ENCODE peak calls at places on chromosomes 4 and X, in six cellular contexts. One of them, this sample, is unnamed.

GRCh38 chrX:101357166-101357795 is 8.7 kb upstream of the TIMM8A start:
- DNase-seq in GM23248: peak; percentile 24
- DNase-seq in bronchial epithelial cell: no peak
- DNase-seq in CD4-positive, CD25-positive, alpha-beta regulatory T cell: no peak
- DNase-seq in cardiac muscle cell: peak; percentile 17
- DNase-seq in fibroblast of lung: no peak
- DNase-seq in this sample: no peak

GRCh38 chrX:153708415-153708814 is 15.8 kb downstream of the BCAP31 start:
- DNase-seq in bronchial epithelial cell: peak; percentile 87
- DNase-seq in fibroblast of lung: peak; percentile 82
- DNase-seq in CD4-positive, CD25-positive, alpha-beta regulatory T cell: peak; percentile 50
- DNase-seq in cardiac muscle cell: peak; percentile 78
- DNase-seq in GM23248: peak; percentile 79
- DNase-seq in this sample: peak; percentile 56

GRCh38 chr4:6516762-6517161 is 44.3 kb upstream of the PPP2R2C start:
- DNase-seq in GM23248: no peak
- DNase-seq in CD4-positive, CD25-positive, alpha-beta regulatory T cell: no peak
- DNase-seq in bronchial epithelial cell: no peak
- DNase-seq in cardiac muscle cell: no peak
- DNase-seq in fibroblast of lung: no peak
- DNase-seq in this sample: no peak

GRCh38 chr4:169583563-169583962 is 28.8 kb downstream of the NEK1 start:
- DNase-seq in GM23248: peak; percentile 49
- DNase-seq in cardiac muscle cell: peak; percentile 32
- DNase-seq in fibroblast of lung: peak; percentile 13
- DNase-seq in bronchial epithelial cell: no peak
- DNase-seq in CD4-positive, CD25-positive, alpha-beta regulatory T cell: no peak
- DNase-seq in this sample: no peak

GRCh38 chrX:54352677-54353076 is 5.2 kb downstream of the WNK3 start:
- DNase-seq in CD4-positive, CD25-positive, alpha-beta regulatory T cell: no peak
- DNase-seq in fibroblast of lung: no peak
- DNase-seq in GM23248: no peak
- DNase-seq in cardiac muscle cell: no peak
- DNase-seq in bronchial epithelial cell: no peak
- DNase-seq in this sample: no peak

GRCh38 chr4:10455133-10455532 is 2.1 kb downstream of the ZNF518B start:
- DNase-seq in GM23248: no peak
- DNase-seq in fibroblast of lung: no peak
- DNase-seq in CD4-positive, CD25-positive, alpha-beta regulatory T cell: no peak
- DNase-seq in bronchial epithelial cell: no peak
- DNase-seq in cardiac muscle cell: no peak
- DNase-seq in this sample: no peak

GRCh38 chr4:100117749-100118148 is 72.5 kb downstream of the DDIT4L start:
- DNase-seq in bronchial epithelial cell: no peak
- DNase-seq in CD4-positive, CD25-positive, alpha-beta regulatory T cell: no peak
- DNase-seq in cardiac muscle cell: peak; percentile 15
- DNase-seq in fibroblast of lung: no peak
- DNase-seq in GM23248: no peak
- DNase-seq in this sample: no peak

GRCh38 chr4:138192113-138192512 is 50.0 kb downstream of the SLC7A11 start:
- DNase-seq in cardiac muscle cell: no peak
- DNase-seq in GM23248: peak; percentile 38
- DNase-seq in CD4-positive, CD25-positive, alpha-beta regulatory T cell: no peak
- DNase-seq in bronchial epithelial cell: peak; percentile 69
- DNase-seq in fibroblast of lung: peak; percentile 64
- DNase-seq in this sample: no peak

GRCh38 chrX:120775959-120776358 is 99.7 kb downstream of the CT47B1 start:
- DNase-seq in CD4-positive, CD25-positive, alpha-beta regulatory T cell: no peak
- DNase-seq in fibroblast of lung: no peak
- DNase-seq in cardiac muscle cell: no peak
- DNase-seq in GM23248: no peak
- DNase-seq in bronchial epithelial cell: no peak
- DNase-seq in this sample: no peak

GRCh38 chr4:56607926-56608325 is 73.2 kb downstream of the HOPX start:
- DNase-seq in cardiac muscle cell: no peak
- DNase-seq in CD4-positive, CD25-positive, alpha-beta regulatory T cell: no peak
- DNase-seq in GM23248: no peak
- DNase-seq in bronchial epithelial cell: no peak
- DNase-seq in fibroblast of lung: no peak
- DNase-seq in this sample: no peak

GRCh38 chr4:56606385-56606784 is 74.7 kb downstream of the HOPX start:
- DNase-seq in cardiac muscle cell: no peak
- DNase-seq in bronchial epithelial cell: no peak
- DNase-seq in GM23248: no peak
- DNase-seq in CD4-positive, CD25-positive, alpha-beta regulatory T cell: no peak
- DNase-seq in fibroblast of lung: no peak
- DNase-seq in this sample: no peak

DNA sequence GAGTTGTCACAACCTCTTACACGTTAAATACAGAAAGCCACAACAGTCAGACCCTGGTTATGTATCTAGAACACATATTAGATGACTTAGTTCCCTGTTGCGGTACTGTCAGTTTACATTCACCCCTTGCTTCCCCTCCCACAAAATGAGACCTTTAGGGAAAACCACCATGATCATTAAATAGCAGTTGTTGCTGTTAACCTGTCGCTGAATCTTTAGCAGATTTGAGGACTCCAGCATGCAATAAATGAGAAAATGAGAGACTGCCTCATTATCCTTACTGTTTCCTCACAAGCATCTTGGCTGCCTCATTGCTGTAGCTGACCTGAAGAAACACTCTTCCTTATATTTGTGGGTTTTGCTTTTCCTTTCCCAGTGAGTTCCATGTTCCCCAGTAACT is 77.8 kb downstream of the HOPX start:
- DNase-seq in CD4-positive, CD25-positive, alpha-beta regulatory T cell: no peak
- DNase-seq in GM23248: no peak
- DNase-seq in fibroblast of lung: no peak
- DNase-seq in bronchial epithelial cell: no peak
- DNase-seq in cardiac muscle cell: no peak
- DNase-seq in this sample: no peak
- H3K4me3 ChIP-seq in CD4-positive, CD25-positive, alpha-beta regulatory T cell: no peak overlapping the region
- H3K4me3 ChIP-seq in GM23248: no peak overlapping the region
- H3K4me3 ChIP-seq in fibroblast of lung: no peak overlapping the region
- H3K4me3 ChIP-seq in bronchial epithelial cell: no peak overlapping the region
- H3K4me3 ChIP-seq in cardiac muscle cell: no peak overlapping the region
- H3K4me3 ChIP-seq in this sample: no peak overlapping the region

DNA sequence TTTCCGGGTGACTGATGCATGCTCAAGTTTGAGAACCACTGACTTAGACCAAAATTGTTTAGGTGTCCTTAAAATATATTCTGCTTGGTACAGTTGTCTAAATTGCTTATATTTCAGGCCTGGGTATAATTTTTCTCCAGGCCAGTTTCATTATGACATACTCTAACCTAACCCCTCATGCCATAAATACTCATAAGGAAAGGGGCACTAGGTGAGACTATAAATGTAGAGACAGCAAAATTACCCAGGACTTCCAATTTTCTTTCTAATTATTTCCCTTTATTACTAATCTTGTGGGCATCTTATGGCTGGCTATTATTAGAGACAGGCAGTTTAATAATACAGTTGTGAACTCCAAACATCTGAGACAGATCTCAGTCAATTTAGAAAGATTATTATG is 150.2 kb downstream of the RRAGB start:
- DNase-seq in bronchial epithelial cell: no peak
- DNase-seq in CD4-positive, CD25-positive, alpha-beta regulatory T cell: no peak
- DNase-seq in cardiac muscle cell: no peak
- DNase-seq in fibroblast of lung: no peak
- DNase-seq in GM23248: no peak
- DNase-seq in this sample: no peak
- H3K27me3 ChIP-seq in bronchial epithelial cell: no peaks in the 10 kb centered on the region
- H3K27me3 ChIP-seq in CD4-positive, CD25-positive, alpha-beta regulatory T cell: no peaks in the 10 kb centered on the region
- H3K27me3 ChIP-seq in cardiac muscle cell: no peaks in the 10 kb centered on the region
- H3K27me3 ChIP-seq in fibroblast of lung: no peaks in the 10 kb centered on the region
- H3K27me3 ChIP-seq in GM23248: no peaks in the 10 kb centered on the region
- H3K27me3 ChIP-seq in this sample: no peaks in the 10 kb centered on the region

GRCh38 chr4:121769341-121769740 is 4.4 kb upstream of the SMIM43 start:
- DNase-seq in cardiac muscle cell: no peak
- DNase-seq in CD4-positive, CD25-positive, alpha-beta regulatory T cell: no peak
- DNase-seq in fibroblast of lung: no peak
- DNase-seq in GM23248: no peak
- DNase-seq in bronchial epithelial cell: peak; percentile 46
- DNase-seq in this sample: no peak

GRCh38 chr4:121764303-121764701 is 662 bp downstream of the SMIM43 start:
- DNase-seq in cardiac muscle cell: no peak
- DNase-seq in CD4-positive, CD25-positive, alpha-beta regulatory T cell: no peak
- DNase-seq in GM23248: no peak
- DNase-seq in bronchial epithelial cell: no peak
- DNase-seq in fibroblast of lung: no peak
- DNase-seq in this sample: no peak

GRCh38 chr4:121765368-121765705 is 373 bp upstream of the SMIM43 start:
- DNase-seq in GM23248: no peak
- DNase-seq in fibroblast of lung: no peak
- DNase-seq in CD4-positive, CD25-positive, alpha-beta regulatory T cell: no peak
- DNase-seq in bronchial epithelial cell: no peak
- DNase-seq in cardiac muscle cell: no peak
- DNase-seq in this sample: no peak

GRCh38 chr4:121765941-121766538 is 1.1 kb upstream of the SMIM43 start:
- DNase-seq in fibroblast of lung: no peak
- DNase-seq in CD4-positive, CD25-positive, alpha-beta regulatory T cell: no peak
- DNase-seq in bronchial epithelial cell: no peak
- DNase-seq in GM23248: no peak
- DNase-seq in cardiac muscle cell: no peak
- DNase-seq in this sample: no peak

GRCh38 chr4:121764702-121765367 is at the start of gene SMIM43:
- DNase-seq in fibroblast of lung: peak; percentile 29
- DNase-seq in GM23248: peak; percentile 51
- DNase-seq in cardiac muscle cell: peak; percentile 26
- DNase-seq in bronchial epithelial cell: no peak
- DNase-seq in CD4-positive, CD25-positive, alpha-beta regulatory T cell: no peak
- DNase-seq in this sample: no peak
- H3K4me3 ChIP-seq in fibroblast of lung: peak within 1 kb of the TSS; percentile 62
- H3K4me3 ChIP-seq in GM23248: peak within 1 kb of the TSS; percentile 75
- H3K4me3 ChIP-seq in cardiac muscle cell: peak within 1 kb of the TSS; percentile 41
- H3K4me3 ChIP-seq in bronchial epithelial cell: peak within 1 kb of the TSS; percentile 36
- H3K4me3 ChIP-seq in CD4-positive, CD25-positive, alpha-beta regulatory T cell: no peak within 1 kb of the TSS
- H3K4me3 ChIP-seq in this sample: no peak within 1 kb of the TSS

DNA sequence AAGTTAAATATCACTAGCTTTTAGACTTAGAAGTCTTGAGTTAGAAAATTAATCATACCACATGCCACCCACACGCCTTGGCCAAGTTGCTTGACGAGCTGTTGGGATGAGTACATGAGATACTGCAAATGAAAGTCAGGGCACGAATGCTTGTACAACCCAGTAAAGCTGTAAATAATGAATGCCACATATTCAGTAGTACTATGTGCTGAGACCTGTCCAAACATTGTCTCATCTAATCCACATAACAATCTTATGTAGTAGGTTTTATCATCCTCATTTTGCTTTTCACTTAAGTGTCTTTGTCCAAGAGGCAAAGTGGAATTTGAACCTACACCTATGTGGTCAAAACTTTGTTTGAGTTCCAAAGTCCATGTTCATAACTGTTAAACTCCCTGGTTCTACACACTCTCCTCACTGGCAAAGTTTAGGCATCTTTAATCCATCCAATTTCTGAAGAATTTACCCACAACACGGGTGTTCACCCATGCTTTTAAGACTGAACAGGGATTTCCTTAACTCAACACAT is 74.1 kb downstream of the LDB2 start:
- DNase-seq in CD4-positive, CD25-positive, alpha-beta regulatory T cell: no peak
- DNase-seq in GM23248: peak; percentile 64
- DNase-seq in bronchial epithelial cell: no peak
- DNase-seq in cardiac muscle cell: no peak
- DNase-seq in fibroblast of lung: peak; percentile 12
- DNase-seq in this sample: no peak
- H3K27me3 ChIP-seq in CD4-positive, CD25-positive, alpha-beta regulatory T cell: no peaks in the 10 kb centered on the region
- H3K27me3 ChIP-seq in GM23248: no peaks in the 10 kb centered on the region
- H3K27me3 ChIP-seq in bronchial epithelial cell: no peaks in the 10 kb centered on the region
- H3K27me3 ChIP-seq in cardiac muscle cell: no peaks in the 10 kb centered on the region
- H3K27me3 ChIP-seq in fibroblast of lung: no peaks in the 10 kb centered on the region
- H3K27me3 ChIP-seq in this sample: no peaks in the 10 kb centered on the region

GRCh38 chrX:18151661-18152060 is 69.0 kb downstream of the BEND2 start:
- DNase-seq in bronchial epithelial cell: no peak
- DNase-seq in cardiac muscle cell: no peak
- DNase-seq in GM23248: no peak
- DNase-seq in CD4-positive, CD25-positive, alpha-beta regulatory T cell: no peak
- DNase-seq in fibroblast of lung: no peak
- DNase-seq in this sample: no peak
- H3K4me3 ChIP-seq in bronchial epithelial cell: no peak overlapping the region
- H3K4me3 ChIP-seq in cardiac muscle cell: no peak overlapping the region
- H3K4me3 ChIP-seq in GM23248: no peak overlapping the region
- H3K4me3 ChIP-seq in CD4-positive, CD25-positive, alpha-beta regulatory T cell: no peak overlapping the region
- H3K4me3 ChIP-seq in fibroblast of lung: no peak overlapping the region
- H3K4me3 ChIP-seq in this sample: no peak overlapping the region

DNA sequence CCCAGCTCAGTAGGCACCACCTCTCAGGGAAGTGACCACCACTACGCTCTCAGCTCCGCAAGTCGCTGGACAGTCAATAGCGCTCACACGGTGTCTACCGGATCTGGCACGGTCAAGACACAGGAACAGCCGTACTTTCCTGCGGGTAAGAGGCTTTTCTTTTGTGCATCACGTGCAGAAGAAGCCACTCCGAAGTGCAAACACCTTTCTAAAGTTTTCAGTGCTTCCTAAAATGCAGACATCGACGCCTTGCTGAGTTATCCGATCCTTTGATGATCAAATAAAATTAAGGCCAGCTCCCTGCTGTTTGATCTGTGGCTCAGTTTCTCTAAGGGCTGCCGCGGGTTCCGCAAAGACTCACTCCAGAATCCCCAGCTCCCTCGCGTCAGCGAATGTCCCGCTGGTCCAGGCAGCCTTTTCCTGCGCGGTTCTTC is 71.8 kb downstream of the FBXO8 start:
- DNase-seq in CD4-positive, CD25-positive, alpha-beta regulatory T cell: no peak
- DNase-seq in fibroblast of lung: no peak
- DNase-seq in GM23248: no peak
- DNase-seq in cardiac muscle cell: no peak
- DNase-seq in bronchial epithelial cell: no peak
- DNase-seq in this sample: no peak
- H3K27me3 ChIP-seq in CD4-positive, CD25-positive, alpha-beta regulatory T cell: peaks cover 54% of the 10 kb centered on the region
- H3K27me3 ChIP-seq in fibroblast of lung: peaks cover 32% of the 10 kb centered on the region
- H3K27me3 ChIP-seq in GM23248: peaks cover 8% of the 10 kb centered on the region
- H3K27me3 ChIP-seq in cardiac muscle cell: peaks cover 72% of the 10 kb centered on the region
- H3K27me3 ChIP-seq in bronchial epithelial cell: peaks cover 34% of the 10 kb centered on the region
- H3K27me3 ChIP-seq in this sample: peaks cover 61% of the 10 kb centered on the region

GRCh38 chrX:40244116-40244515 is 146.4 kb upstream of the BCOR start:
- DNase-seq in bronchial epithelial cell: no peak
- DNase-seq in GM23248: no peak
- DNase-seq in fibroblast of lung: no peak
- DNase-seq in cardiac muscle cell: peak; percentile 13
- DNase-seq in CD4-positive, CD25-positive, alpha-beta regulatory T cell: no peak
- DNase-seq in this sample: no peak
- H3K4me3 ChIP-seq in bronchial epithelial cell: no peak overlapping the region
- H3K4me3 ChIP-seq in GM23248: no peak overlapping the region
- H3K4me3 ChIP-seq in fibroblast of lung: no peak overlapping the region
- H3K4me3 ChIP-seq in cardiac muscle cell: no peak overlapping the region
- H3K4me3 ChIP-seq in CD4-positive, CD25-positive, alpha-beta regulatory T cell: no peak overlapping the region
- H3K4me3 ChIP-seq in this sample: no peak overlapping the region